ENCODE peak calls at places on chromosome 1, in six cellular contexts. F is BE2C, G is ovary, T is heart left ventricle, U is esophagus muscularis mucosa, Z is ascending aorta. M is an unnamed sample.

GRCh38 chr1:43440358-43440757 is 13.4 kb downstream of the HYI start:
- DNase-seq in Z (peak; percentile 46), F (no peak), G (peak; percentile 22), T (no peak), U (no peak), M (peak; percentile 32)

GRCh38 chr1:44089371-44090070 is 29.1 kb upstream of the KLF17 start:
- DNase-seq in T (peak; percentile 10), Z (no peak), U (no peak), G (no peak), F (no peak), M (no peak)

GRCh38 chr1:3831689-3832088 is 25.3 kb downstream of the CEP104 start:
- DNase-seq in G (no peak), Z (no peak), U (no peak), F (no peak), T (no peak), M (no peak)

GRCh38 chr1:152654110-152654509 is 9.1 kb upstream of the LCE2D start:
- DNase-seq in U (no peak), G (no peak), T (no peak), F (peak; percentile 71), Z (no peak), M (no peak)

GRCh38 chr1:81499487-81499886 is 301.2 kb upstream of the ADGRL2 start:
- DNase-seq in T (no peak), F (no peak), G (no peak), Z (no peak), U (no peak), M (no peak)

GRCh38 chr1:216929870-216930582 is 206.8 kb upstream of the ESRRG start:
- DNase-seq in U (no peak), T (no peak), F (no peak), Z (no peak), G (no peak), M (no peak)

GRCh38 chr1:226001852-226002666 is 2.9 kb upstream of the SDE2 start:
- DNase-seq in U (peak; percentile 93), G (no peak), F (peak; percentile 55), Z (peak; percentile 88), T (peak; percentile 81), M (peak; percentile 91)

GRCh38 chr1:81803423-81804103 is 2.8 kb downstream of the ADGRL2 start:
- DNase-seq in Z (no peak), G (no peak), F (no peak), T (peak; percentile 13), U (no peak), M (no peak)

GRCh38 chr1:161193561-161194235 is 5.2 kb downstream of the ADAMTS4 start:
- DNase-seq in T (no peak), U (no peak), F (no peak), Z (no peak), G (no peak), M (no peak)

DNA sequence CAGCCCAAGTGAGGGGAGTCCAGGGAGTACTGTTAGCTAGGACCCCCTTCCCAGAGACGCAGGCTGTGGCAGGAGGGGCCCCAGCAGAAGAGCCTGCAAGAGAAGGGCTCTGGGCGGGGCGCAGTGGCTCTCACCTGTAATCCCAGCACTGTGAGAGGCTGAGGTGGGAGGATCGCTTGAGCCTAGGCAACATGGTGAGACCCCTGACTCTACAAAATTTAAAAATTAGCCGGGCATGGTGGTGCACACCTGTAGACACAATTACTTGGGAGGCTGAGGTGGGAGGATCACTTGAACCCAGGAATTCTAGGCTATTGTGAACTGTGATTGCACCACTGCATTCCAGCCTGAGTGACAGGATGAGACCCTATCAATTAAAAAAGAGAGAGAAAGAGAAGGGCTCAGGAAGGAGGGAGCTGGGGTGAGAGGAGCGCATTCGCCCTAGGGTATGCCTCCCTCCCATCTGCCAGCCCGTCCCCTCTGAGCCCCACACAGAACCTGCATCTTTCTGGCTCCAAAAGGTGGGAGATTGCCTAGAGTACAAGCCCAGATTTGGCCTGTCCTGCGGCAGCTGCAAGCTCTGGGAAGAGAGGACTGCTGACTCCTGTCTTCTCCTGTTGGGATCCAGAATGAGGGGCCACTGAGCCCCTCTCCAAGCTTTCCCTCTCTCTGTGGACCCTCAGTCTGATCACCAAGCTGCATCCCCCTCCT is 3.6 kb downstream of the KCNQ4 start:
- DNase-seq in Z (no peak), F (no peak), T (no peak), U (no peak), G (no peak), M (no peak)
- H3K4me1 ChIP-seq in Z (peaks cover 36% of the 10 kb centered on the region), F (no peaks in the 10 kb centered on the region), T (peaks cover 10% of the 10 kb centered on the region), U (peaks cover 94% of the 10 kb centered on the region), G (peaks cover 9% of the 10 kb centered on the region), M (peaks cover 23% of the 10 kb centered on the region)

DNA sequence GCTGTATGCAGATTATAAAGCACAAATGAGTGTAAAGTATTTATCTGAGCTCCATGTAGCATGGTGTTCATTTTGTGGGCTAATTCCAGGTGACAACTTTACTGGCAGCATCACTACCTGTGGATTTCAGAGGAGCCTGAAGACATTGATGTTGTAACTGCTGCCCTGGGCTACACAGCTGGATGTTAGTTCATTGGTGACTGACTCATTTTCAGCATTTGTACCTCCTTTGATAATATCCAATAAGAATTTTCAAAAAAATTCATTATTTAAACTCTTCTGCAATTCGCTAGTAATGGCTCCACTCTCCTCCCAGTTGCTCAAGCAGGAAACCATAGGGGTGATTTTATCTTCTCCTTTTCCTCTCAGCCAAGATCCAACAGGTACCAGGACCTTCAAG is 37.3 kb upstream of the HSD3B1 start:
- DNase-seq in U (no peak), T (no peak), G (no peak), F (no peak), Z (no peak), M (no peak)
- H3K27me3 ChIP-seq in U (no peaks in the 10 kb centered on the region), T (no peaks in the 10 kb centered on the region), G (no peaks in the 10 kb centered on the region), F (no peaks in the 10 kb centered on the region), Z (no peaks in the 10 kb centered on the region), M (no peaks in the 10 kb centered on the region)

GRCh38 chr1:6445062-6445763 is 20.6 kb downstream of the ESPN start:
- DNase-seq in U (no peak), Z (no peak), T (no peak), F (peak; percentile 55), G (no peak), M (no peak)
- TF ChIP-seq CTCF in U (no peak), Z (peak; percentile 38), T (peak; percentile 47), F (peak; percentile 46), G (no peak), M (peak; percentile 16)

DNA sequence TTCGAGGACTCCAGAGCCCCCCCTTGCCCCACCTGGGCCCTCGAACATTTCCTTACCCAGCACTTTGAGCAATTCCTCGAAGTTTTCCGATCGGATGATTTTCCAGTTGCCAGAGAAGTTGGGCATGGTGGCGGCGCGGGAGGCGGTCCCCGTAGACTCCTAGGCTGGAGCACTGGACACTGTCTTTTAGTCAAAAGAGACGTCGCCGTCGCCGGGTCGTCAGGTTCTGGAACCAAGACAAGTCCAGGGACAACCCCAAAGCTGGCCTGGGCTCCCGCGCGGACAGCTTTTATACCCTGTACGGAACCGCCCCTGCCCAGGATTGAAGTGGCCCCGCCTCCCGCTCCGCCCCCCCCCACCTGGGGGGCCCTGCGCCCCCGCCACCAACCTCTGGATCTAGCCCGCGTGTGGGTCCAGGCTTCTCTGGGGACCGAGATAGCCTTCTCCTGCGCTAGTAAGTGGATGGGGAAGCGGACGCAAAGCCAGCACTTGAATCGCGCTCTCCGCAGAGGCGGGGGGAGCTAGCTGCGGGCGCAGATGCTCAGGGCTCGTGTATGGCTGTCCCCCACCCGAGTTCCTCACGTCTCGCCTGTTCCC is at the start of gene CRABP2:
- DNase-seq in U (no peak), F (peak; percentile 60), G (no peak), Z (no peak), T (no peak), M (no peak)
- H3K4me1 ChIP-seq in U (peaks cover 72% of the 10 kb centered on the region), F (peaks cover 56% of the 10 kb centered on the region), G (peaks cover 14% of the 10 kb centered on the region), Z (peaks cover 38% of the 10 kb centered on the region), T (peaks cover 25% of the 10 kb centered on the region), M (peaks cover 77% of the 10 kb centered on the region)

GRCh38 chr1:110070282-110070967 is at the start of gene ALX3:
- DNase-seq in F (no peak), T (no peak), Z (no peak), G (no peak), U (no peak), M (no peak)
- H3K27me3 ChIP-seq in F (no peaks in the 10 kb centered on the region), T (peaks cover 73% of the 10 kb centered on the region), Z (peaks cover 31% of the 10 kb centered on the region), G (peaks cover 10% of the 10 kb centered on the region), U (peaks cover 48% of the 10 kb centered on the region), M (peaks cover 16% of the 10 kb centered on the region)